ENCODE peak calls at places on chromosomes 4 and X, in five cellular contexts. D is fibroblast of lung, Z is cardiac muscle cell, M is stomach, R is SK-N-SH. F is an unnamed sample.

GRCh38 chr4:100428051-100428450 is 89.8 kb downstream of the EMCN start:
- DNase-seq in D (peak; percentile 85), Z (no peak), M (no peak), R (no peak), F (no peak)

GRCh38 chrX:138127314-138127713 is 561.4 kb downstream of the ZIC3 start:
- DNase-seq in D (peak; percentile 59), Z (no peak), M (no peak), R (no peak), F (no peak)

GRCh38 chr4:8580321-8581093 is at the start of gene GPR78:
- DNase-seq in D (peak; percentile 60), Z (peak; percentile 93), M (peak; percentile 34), R (peak; percentile 82), F (peak; percentile 85)

GRCh38 chr4:147571021-147571770 is 46.0 kb upstream of the TMEM184C start:
- DNase-seq in D (no peak), Z (no peak), M (no peak), R (no peak), F (no peak)

GRCh38 chr4:67052981-67053380 is 492.3 kb downstream of the CENPC start:
- DNase-seq in D (no peak), Z (no peak), M (no peak), R (no peak), F (no peak)

GRCh38 chr4:94407846-94408245 is 43.9 kb upstream of the PDLIM5 start:
- DNase-seq in D (peak; percentile 69), Z (no peak), M (no peak), R (no peak), F (no peak)

GRCh38 chr4:15479089-15479912 is 9.6 kb downstream of the CC2D2A start:
- DNase-seq in D (peak; percentile 81), Z (peak; percentile 79), M (peak; percentile 31), R (peak; percentile 74), F (peak; percentile 76)

GRCh38 chr4:154294951-154295350 is 196.6 kb downstream of the DCHS2 start:
- DNase-seq in D (no peak), Z (no peak), M (no peak), R (no peak), F (no peak)

GRCh38 chrX:55127692-55128091 is 38.9 kb downstream of the PAGE2 start:
- DNase-seq in D (no peak), Z (no peak), M (no peak), R (no peak), F (no peak)

GRCh38 chrX:37677765-37678164 is 7.8 kb upstream of the XK start:
- DNase-seq in D (no peak), Z (no peak), M (no peak), R (no peak), F (no peak)

GRCh38 chr4:163688856-163689255 is 194.4 kb downstream of the TMA16 start:
- DNase-seq in D (no peak), Z (no peak), M (no peak), R (no peak), F (no peak)

GRCh38 chrX:10085223-10085622 is 71.6 kb upstream of the CLCN4 start:
- DNase-seq in D (peak; percentile 9), Z (no peak), M (no peak), R (no peak), F (no peak)

GRCh38 chrX:110162867-110163266 is 155.0 kb downstream of the AMMECR1 start:
- DNase-seq in D (no peak), Z (no peak), M (no peak), R (no peak), F (no peak)

GRCh38 chr4:69060651-69061308 is 35.5 kb upstream of the UGT2B7 start:
- DNase-seq in D (no peak), Z (no peak), M (no peak), R (no peak), F (no peak)

GRCh38 chr4:188113156-188113555 is 3.8 kb upstream of the TRIML2 start:
- DNase-seq in D (no peak), Z (no peak), M (no peak), R (no peak), F (no peak)

GRCh38 chrX:25144043-25144940 is 128.5 kb upstream of the ARX start:
- DNase-seq in D (peak; percentile 36), Z (peak; percentile 84), M (peak; percentile 63), R (peak; percentile 51), F (peak; percentile 61)

GRCh38 chr4:73723029-73723428 is 17.3 kb upstream of the CXCL8 start:
- DNase-seq in D (peak; percentile 58), Z (no peak), M (no peak), R (no peak), F (no peak)

GRCh38 chr4:110091426-110091825 is 107.0 kb downstream of the ELOVL6 start:
- DNase-seq in D (peak; percentile 85), Z (no peak), M (no peak), R (no peak), F (no peak)

GRCh38 chr4:38856046-38856445 is 571 bp downstream of the TLR6 start:
- DNase-seq in D (no peak), Z (no peak), M (no peak), R (no peak), F (no peak)

GRCh38 chr4:112279025-112279881 is 6.5 kb downstream of the TIFA start:
- DNase-seq in D (no peak), Z (no peak), M (no peak), R (no peak), F (no peak)

GRCh38 chr4:78644744-78645330 is 93.3 kb downstream of the ANXA3 start:
- DNase-seq in D (peak; percentile 84), Z (peak; percentile 68), M (peak; percentile 63), R (peak; percentile 57), F (peak; percentile 67)

GRCh38 chr4:153342751-153343552 is 1.5 kb upstream of the MND1 start:
- DNase-seq in D (no peak), Z (no peak), M (no peak), R (no peak), F (no peak)

GRCh38 chr4:173256825-173257224 is 77.3 kb downstream of the HMGB2 start:
- DNase-seq in D (no peak), Z (no peak), M (no peak), R (no peak), F (no peak)

GRCh38 chr4:145663194-145663593 is 16.8 kb upstream of the C4orf51 start:
- DNase-seq in D (no peak), Z (no peak), M (no peak), R (no peak), F (no peak)

GRCh38 chr4:89661490-89661889 is 175.5 kb downstream of the SNCA start:
- DNase-seq in D (peak; percentile 78), Z (peak; percentile 15), M (no peak), R (no peak), F (no peak)

GRCh38 chr4:71833175-71833900 is 49.5 kb upstream of the GC start:
- DNase-seq in D (no peak), Z (peak; percentile 94), M (peak; percentile 58), R (no peak), F (no peak)

GRCh38 chr4:25755911-25756310 is 100.3 kb downstream of the SLC34A2 start:
- DNase-seq in D (no peak), Z (no peak), M (no peak), R (no peak), F (no peak)

GRCh38 chr4:79492148-79492547 is 84.1 kb upstream of the GK2 start:
- DNase-seq in D (no peak), Z (no peak), M (no peak), R (no peak), F (no peak)

GRCh38 chr4:176981551-176981950 is 188.8 kb upstream of the VEGFC start:
- DNase-seq in D (no peak), Z (no peak), M (no peak), R (no peak), F (no peak)

GRCh38 chrX:15151267-15152196 is 118.4 kb downstream of the ASB9 start:
- DNase-seq in D (no peak), Z (no peak), M (no peak), R (no peak), F (no peak)

GRCh38 chr4:76637704-76638361 is 202.8 kb downstream of the SHROOM3 start:
- DNase-seq in D (peak; percentile 50), Z (no peak), M (no peak), R (no peak), F (no peak)

GRCh38 chr4:85659626-85660213 is 184.8 kb downstream of the ARHGAP24 start:
- DNase-seq in D (no peak), Z (no peak), M (no peak), R (no peak), F (no peak)

GRCh38 chrX:40170830-40171512 is 73.2 kb upstream of the BCOR start:
- DNase-seq in D (no peak), Z (peak; percentile 56), M (no peak), R (no peak), F (no peak)
- H3K4me1 ChIP-seq in D (peaks cover 5% of the 10 kb centered on the region), Z (peaks cover 51% of the 10 kb centered on the region), M (peaks cover 90% of the 10 kb centered on the region), R (peaks cover 8% of the 10 kb centered on the region), F (peaks cover 33% of the 10 kb centered on the region)

GRCh38 chrX:64843224-64843623 is 133.0 kb downstream of the ZC4H2 start:
- DNase-seq in D (no peak), Z (no peak), M (no peak), R (no peak), F (no peak)

DNA sequence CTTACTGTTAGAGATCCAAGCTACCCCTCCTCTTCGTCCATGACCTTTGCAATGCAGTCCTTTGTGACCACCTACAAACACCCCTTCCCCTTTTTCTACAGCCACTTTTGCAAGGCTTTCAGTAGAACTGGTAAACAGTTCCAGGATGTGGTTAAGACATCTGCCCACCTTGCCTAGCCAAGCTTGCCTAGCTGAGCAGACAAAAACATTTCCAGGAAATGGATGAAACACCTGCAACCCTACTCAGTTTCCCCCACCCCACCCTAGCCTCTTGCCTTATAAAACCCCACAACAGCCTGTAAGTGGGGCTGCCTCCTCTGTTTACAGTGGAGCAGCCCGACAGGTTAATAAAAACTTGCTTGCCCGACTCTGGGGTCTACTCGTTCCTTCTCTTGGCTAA is 133.8 kb downstream of the ZC4H2 start:
- DNase-seq in D (no peak), Z (no peak), M (no peak), R (no peak), F (no peak)
- H3K9me3 ChIP-seq in D (no peaks in the 10 kb centered on the region), Z (no peaks in the 10 kb centered on the region), M (peaks cover 5% of the 10 kb centered on the region), R (peaks cover 4% of the 10 kb centered on the region), F (no peaks in the 10 kb centered on the region)

GRCh38 chr4:169663402-169663801 is 43.0 kb downstream of the CLCN3 start:
- DNase-seq in D (no peak), Z (no peak), M (no peak), R (no peak), F (no peak)

GRCh38 chr4:169659736-169660670 is 39.6 kb downstream of the CLCN3 start:
- DNase-seq in D (peak; percentile 99), Z (peak; percentile 92), M (peak; percentile 79), R (peak; percentile 67), F (peak; percentile 83)

GRCh38 chr4:169663894-169664293 is 43.5 kb downstream of the CLCN3 start:
- DNase-seq in D (peak; percentile 75), Z (no peak), M (no peak), R (no peak), F (no peak)

GRCh38 chr4:169660929-169661328 is 40.6 kb downstream of the CLCN3 start:
- DNase-seq in D (no peak), Z (no peak), M (no peak), R (no peak), F (no peak)

DNA sequence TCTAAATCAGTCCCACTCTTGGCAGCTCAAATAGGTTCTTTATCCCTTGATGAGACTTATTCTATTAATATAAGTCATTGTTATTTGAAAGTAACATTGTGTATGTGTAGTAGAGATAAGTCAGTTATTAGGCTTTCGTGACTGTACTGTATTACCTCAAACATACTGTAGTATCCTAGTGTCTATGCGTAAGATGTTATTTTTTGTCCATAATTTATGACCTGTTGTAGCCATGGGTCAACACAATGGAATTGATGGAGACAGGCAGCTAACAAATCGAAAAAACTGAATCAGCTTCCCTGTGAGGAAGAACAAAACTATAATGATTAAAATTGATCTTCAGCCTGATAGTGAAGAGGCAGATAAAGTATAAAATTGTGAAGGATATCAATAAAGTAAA is 41.8 kb downstream of the CLCN3 start:
- DNase-seq in D (no peak), Z (no peak), M (no peak), R (no peak), F (no peak)
- H3K4me1 ChIP-seq in D (no peaks in the 10 kb centered on the region), Z (peaks cover 50% of the 10 kb centered on the region), M (peaks cover 79% of the 10 kb centered on the region), R (peaks cover 38% of the 10 kb centered on the region), F (peaks cover 15% of the 10 kb centered on the region)

GRCh38 chr4:88070031-88070430 is 62.6 kb downstream of the PKD2 start:
- DNase-seq in D (peak; percentile 4), Z (no peak), M (no peak), R (no peak), F (no peak)
- H3K9me3 ChIP-seq in D (no peaks in the 10 kb centered on the region), Z (no peaks in the 10 kb centered on the region), M (peaks cover 14% of the 10 kb centered on the region), R (peaks cover 4% of the 10 kb centered on the region), F (no peaks in the 10 kb centered on the region)